ENCODE peak calls at places on chromosomes 16 and 17, in six cellular contexts. W, O, H, E, X and B are unnamed samples.

GRCh38 chr16:7843196-7843595 is 510.6 kb downstream of the RBFOX1 start:
- DNase-seq in W (no peak), O (no peak), H (no peak), E (no peak), X (no peak), B (no peak)

GRCh38 chr16:28283798-28284577 is 8.3 kb upstream of the SBK1 start:
- DNase-seq in W (no peak), O (no peak), H (peak; percentile 50), E (peak; percentile 48), X (no peak), B (no peak)

GRCh38 chr16:86898386-86898785 is 320.0 kb downstream of the FOXL1 start:
- DNase-seq in W (no peak), O (no peak), H (no peak), E (no peak), X (no peak), B (no peak)

GRCh38 chr17:40023590-40024292 is 8.5 kb downstream of the CSF3 start:
- DNase-seq in W (no peak), O (no peak), H (no peak), E (no peak), X (no peak), B (no peak)

GRCh38 chr16:4428500-4428899 is 2.8 kb downstream of the DNAJA3 start:
- DNase-seq in W (no peak), O (no peak), H (no peak), E (no peak), X (no peak), B (no peak)

GRCh38 chr17:66829883-66830282 is 5.0 kb upstream of the CACNG5 start:
- DNase-seq in W (no peak), O (no peak), H (no peak), E (peak; percentile 55), X (no peak), B (no peak)

GRCh38 chr17:83114706-83115105 is 35.3 kb downstream of the METRNL start:
- DNase-seq in W (no peak), O (no peak), H (no peak), E (no peak), X (no peak), B (no peak)

GRCh38 chr17:35878361-35878760 is 1.8 kb downstream of the CCL5 start:
- DNase-seq in W (no peak), O (no peak), H (no peak), E (no peak), X (no peak), B (no peak)

GRCh38 chr16:65125871-65126270 is 4.0 kb upstream of the CDH11 start:
- DNase-seq in W (peak; percentile 29), O (no peak), H (no peak), E (no peak), X (no peak), B (peak; percentile 6)

GRCh38 chr17:1047886-1048470 is 51.0 kb downstream of the TIMM22 start:
- DNase-seq in W (no peak), O (no peak), H (no peak), E (no peak), X (no peak), B (no peak)

GRCh38 chr17:33962857-33963655 is 292.0 kb upstream of the CCL2 start:
- DNase-seq in W (no peak), O (no peak), H (no peak), E (no peak), X (no peak), B (no peak)

GRCh38 chr16:56513972-56514371 is 5.9 kb downstream of the BBS2 start:
- DNase-seq in W (peak; percentile 81), O (peak; percentile 72), H (peak; percentile 37), E (peak; percentile 70), X (peak; percentile 69), B (peak; percentile 28)

GRCh38 chr16:11768850-11769249 is 26.2 kb upstream of the TXNDC11 start:
- DNase-seq in W (no peak), O (no peak), H (no peak), E (no peak), X (no peak), B (peak; percentile 17)

GRCh38 chr17:3639981-3640596 is 3.5 kb downstream of the CTNS start:
- DNase-seq in W (no peak), O (no peak), H (no peak), E (no peak), X (peak; percentile 84), B (no peak)

GRCh38 chr17:8711291-8711690 is 33.3 kb downstream of the CCDC42 start:
- DNase-seq in W (no peak), O (no peak), H (no peak), E (no peak), X (no peak), B (no peak)

GRCh38 chr17:50272711-50273653 is 1.3 kb upstream of the TMEM92 start:
- DNase-seq in W (peak; percentile 48), O (no peak), H (peak; percentile 97), E (peak; percentile 83), X (peak; percentile 58), B (no peak)

GRCh38 chr17:28256370-28256769 is 62.6 kb upstream of the TMEM97 start:
- DNase-seq in W (no peak), O (no peak), H (no peak), E (no peak), X (no peak), B (no peak)

GRCh38 chr17:40475234-40476210 is 25.9 kb downstream of the TNS4 start:
- DNase-seq in W (no peak), O (no peak), H (no peak), E (no peak), X (no peak), B (no peak)

GRCh38 chr16:29318037-29318436 is 88.5 kb downstream of the NPIPB11 start:
- DNase-seq in W (peak; percentile 26), O (no peak), H (no peak), E (no peak), X (no peak), B (no peak)

DNA sequence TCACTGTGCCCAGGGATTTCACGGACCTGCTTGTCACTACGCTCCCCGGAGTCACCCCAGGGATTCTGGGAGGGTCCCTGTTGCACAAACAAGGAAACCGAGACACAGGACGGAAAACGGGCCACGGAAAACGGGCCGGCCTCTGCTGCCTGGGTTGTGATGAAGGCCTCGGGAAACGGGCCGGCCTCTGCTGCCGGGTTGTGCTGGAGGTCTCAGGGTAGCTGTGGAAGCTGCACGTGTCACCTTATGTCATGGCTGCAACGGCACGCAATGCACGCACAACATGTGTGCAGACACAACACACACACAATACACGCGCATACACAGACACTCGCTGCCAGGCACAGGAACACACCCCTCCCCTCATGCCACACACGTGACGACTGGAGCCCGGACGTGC is 27.0 kb upstream of the GNG13 start:
- DNase-seq in W (no peak), O (no peak), H (no peak), E (no peak), X (no peak), B (no peak)
- TF ChIP-seq REST in W (no peak), O (no peak), H (no peak), E (no peak), X (no peak), B (no peak)

DNA sequence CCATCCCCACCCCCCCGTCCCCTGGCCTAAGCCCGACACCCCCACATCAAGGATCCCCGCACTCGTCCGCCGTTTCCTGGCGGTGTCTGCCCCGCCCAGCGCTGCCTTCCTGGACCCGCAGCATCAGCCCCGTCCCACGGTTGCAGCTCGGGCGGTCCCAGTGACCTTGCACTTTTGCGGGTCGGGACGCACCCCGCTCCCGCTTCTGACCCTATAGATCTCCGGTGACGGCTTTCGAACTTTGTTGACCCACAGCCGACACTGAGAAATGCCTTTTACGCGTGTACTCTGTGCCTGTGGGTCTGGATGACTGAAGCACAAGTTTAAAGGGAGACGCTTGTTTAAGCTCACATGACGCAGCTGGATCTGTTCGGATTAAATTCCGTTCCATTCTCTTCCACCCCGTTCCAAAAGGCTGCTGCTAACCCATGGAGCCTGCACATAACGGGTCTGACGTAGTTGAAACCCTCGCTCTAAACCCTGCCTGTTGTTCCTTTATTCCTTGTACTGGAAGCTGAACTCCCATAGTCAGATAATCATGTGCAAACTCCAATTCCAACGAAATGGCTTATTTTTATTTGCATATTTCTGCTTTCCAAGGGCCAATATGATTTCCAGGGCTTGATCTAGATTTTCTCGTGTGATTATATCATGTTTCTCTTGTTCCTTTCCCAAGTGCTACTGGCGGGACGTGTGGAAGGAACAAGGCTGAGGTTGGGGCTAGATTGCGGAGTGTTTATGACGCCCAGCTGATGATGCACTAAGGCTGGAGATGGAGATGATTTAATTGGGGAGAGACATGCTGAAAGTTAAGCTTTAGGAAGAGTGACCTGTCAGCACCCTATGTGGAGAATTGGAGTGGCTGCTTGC is 834 bp downstream of the FLYWCH1 start:
- DNase-seq in W (no peak), O (no peak), H (peak; percentile 47), E (peak; percentile 56), X (peak; percentile 57), B (no peak)
- TF ChIP-seq REST in W (no peak), O (no peak), H (no peak), E (no peak), X (no peak), B (no peak)

GRCh38 chr16:49977427-49977826 is 47.6 kb upstream of the CNEP1R1 start:
- DNase-seq in W (no peak), O (no peak), H (no peak), E (no peak), X (no peak), B (no peak)

GRCh38 chr16:49978569-49979326 is 46.3 kb upstream of the CNEP1R1 start:
- DNase-seq in W (no peak), O (no peak), H (no peak), E (no peak), X (no peak), B (no peak)

GRCh38 chr16:49980166-49980565 is 44.9 kb upstream of the CNEP1R1 start:
- DNase-seq in W (no peak), O (no peak), H (no peak), E (no peak), X (no peak), B (no peak)
- TF ChIP-seq REST in W (no peak), O (no peak), H (no peak), E (no peak), X (no peak), B (no peak)

GRCh38 chr17:46832306-46832895 is 13.9 kb upstream of the WNT3 start:
- DNase-seq in W (no peak), O (no peak), H (no peak), E (no peak), X (no peak), B (no peak)

GRCh38 chr17:46832945-46833839 is 14.7 kb upstream of the WNT3 start:
- DNase-seq in W (no peak), O (no peak), H (no peak), E (no peak), X (peak; percentile 40), B (no peak)

GRCh38 chr17:46834846-46835245 is 16.4 kb upstream of the WNT3 start:
- DNase-seq in W (no peak), O (no peak), H (no peak), E (no peak), X (no peak), B (no peak)

GRCh38 chr17:46833840-46834208 is 15.3 kb upstream of the WNT3 start:
- DNase-seq in W (no peak), O (no peak), H (no peak), E (no peak), X (no peak), B (no peak)

DNA sequence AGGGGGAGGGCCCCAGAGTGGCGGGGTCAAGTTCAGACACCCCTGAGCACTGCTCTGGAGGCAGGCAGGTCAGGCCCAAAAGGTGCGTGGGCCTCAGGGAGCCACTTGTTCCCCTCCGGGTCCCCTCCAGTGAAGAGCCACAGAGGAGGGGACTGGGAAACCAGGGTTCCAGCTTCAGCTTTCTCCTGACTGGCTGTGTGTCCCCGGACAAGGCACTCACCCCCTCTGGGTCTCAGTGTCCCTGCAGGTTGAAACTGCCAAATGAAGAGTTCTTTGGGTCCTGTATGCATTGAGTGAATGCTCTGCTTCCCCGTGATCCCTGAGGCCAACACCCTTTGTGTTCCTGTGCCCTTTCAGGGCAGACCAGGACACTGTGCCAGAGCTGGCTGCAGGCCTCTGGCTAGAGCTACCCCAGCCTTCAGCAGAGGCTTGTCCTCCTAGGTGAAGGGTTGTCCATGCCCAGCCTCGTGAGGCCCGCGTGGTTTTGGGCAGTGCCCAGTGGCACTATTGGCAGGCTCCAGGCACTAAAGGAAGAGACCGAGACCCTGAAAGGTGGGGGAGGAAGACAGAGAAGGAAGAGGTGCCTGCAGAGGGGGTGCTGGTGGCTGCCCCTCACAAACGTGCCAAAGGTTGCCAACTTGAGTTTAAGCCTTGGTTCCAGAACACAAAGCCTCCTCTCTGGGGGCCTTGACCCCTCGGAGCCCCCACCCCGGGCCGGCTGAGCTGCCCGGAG is 13.2 kb upstream of the WNT3 start:
- DNase-seq in W (no peak), O (no peak), H (no peak), E (no peak), X (no peak), B (no peak)
- TF ChIP-seq REST in W (no peak), O (no peak), H (no peak), E (no peak), X (no peak), B (no peak)